ENCODE peak calls at places on chromosomes 3 and 15, in nine cellular contexts. One of them, this sample, is unnamed.

GRCh38 chr3:46667061-46667621 is 26.3 kb downstream of the ALS2CL start:
- DNase-seq in hepatic stellate cell: peak
- DNase-seq in left lung: peak
- DNase-seq in stimulated activated CD4-positive, alpha-beta T cell treated with anti-CD3 and anti-CD28 coated beads, Interleukin-1b, Interleukin-23, amount 100 ng/mL, for 4 hours: no peak
- DNase-seq in activated CD8-positive, alpha-beta memory T cell treated with anti-CD3 and anti-CD28 coated beads for 1 hour: no peak
- DNase-seq in endothelial cell of umbilical vein: no peak
- DNase-seq in activated CD4-positive, alpha-beta memory T cell treated with anti-CD3 and anti-CD28 coated beads for 36 hours: peak
- DNase-seq in endodermal cell: peak
- DNase-seq in kidney tubule cell: no peak
- DNase-seq in this sample: peak

GRCh38 chr3:143360244-143360643 is 240.7 kb downstream of the CHST2 start:
- DNase-seq in endothelial cell of umbilical vein: no peak
- DNase-seq in activated CD4-positive, alpha-beta memory T cell treated with anti-CD3 and anti-CD28 coated beads for 36 hours: no peak
- DNase-seq in stimulated activated CD4-positive, alpha-beta T cell treated with anti-CD3 and anti-CD28 coated beads, Interleukin-1b, Interleukin-23, amount 100 ng/mL, for 4 hours: no peak
- DNase-seq in hepatic stellate cell: no peak
- DNase-seq in activated CD8-positive, alpha-beta memory T cell treated with anti-CD3 and anti-CD28 coated beads for 1 hour: no peak
- DNase-seq in kidney tubule cell: no peak
- DNase-seq in endodermal cell: no peak
- DNase-seq in left lung: no peak
- DNase-seq in this sample: no peak

GRCh38 chr3:31466016-31466415 is 66.7 kb upstream of the STT3B start:
- DNase-seq in left lung: no peak
- DNase-seq in stimulated activated CD4-positive, alpha-beta T cell treated with anti-CD3 and anti-CD28 coated beads, Interleukin-1b, Interleukin-23, amount 100 ng/mL, for 4 hours: no peak
- DNase-seq in activated CD4-positive, alpha-beta memory T cell treated with anti-CD3 and anti-CD28 coated beads for 36 hours: no peak
- DNase-seq in endothelial cell of umbilical vein: no peak
- DNase-seq in hepatic stellate cell: no peak
- DNase-seq in activated CD8-positive, alpha-beta memory T cell treated with anti-CD3 and anti-CD28 coated beads for 1 hour: no peak
- DNase-seq in kidney tubule cell: peak
- DNase-seq in endodermal cell: no peak
- DNase-seq in this sample: no peak

GRCh38 chr3:26622634-26623408 is at the start of gene LRRC3B:
- DNase-seq in endothelial cell of umbilical vein: no peak
- DNase-seq in activated CD4-positive, alpha-beta memory T cell treated with anti-CD3 and anti-CD28 coated beads for 36 hours: no peak
- DNase-seq in kidney tubule cell: peak
- DNase-seq in left lung: peak
- DNase-seq in endodermal cell: peak
- DNase-seq in stimulated activated CD4-positive, alpha-beta T cell treated with anti-CD3 and anti-CD28 coated beads, Interleukin-1b, Interleukin-23, amount 100 ng/mL, for 4 hours: no peak
- DNase-seq in hepatic stellate cell: no peak
- DNase-seq in activated CD8-positive, alpha-beta memory T cell treated with anti-CD3 and anti-CD28 coated beads for 1 hour: no peak
- DNase-seq in this sample: peak

GRCh38 chr15:47756872-47757271 is 39.6 kb downstream of the SEMA6D start:
- DNase-seq in activated CD8-positive, alpha-beta memory T cell treated with anti-CD3 and anti-CD28 coated beads for 1 hour: no peak
- DNase-seq in activated CD4-positive, alpha-beta memory T cell treated with anti-CD3 and anti-CD28 coated beads for 36 hours: no peak
- DNase-seq in endodermal cell: no peak
- DNase-seq in hepatic stellate cell: peak
- DNase-seq in left lung: peak
- DNase-seq in stimulated activated CD4-positive, alpha-beta T cell treated with anti-CD3 and anti-CD28 coated beads, Interleukin-1b, Interleukin-23, amount 100 ng/mL, for 4 hours: no peak
- DNase-seq in kidney tubule cell: peak
- DNase-seq in endothelial cell of umbilical vein: peak
- DNase-seq in this sample: no peak

GRCh38 chr3:119880966-119881365 is 99.1 kb downstream of the NR1I2 start:
- DNase-seq in activated CD4-positive, alpha-beta memory T cell treated with anti-CD3 and anti-CD28 coated beads for 36 hours: no peak
- DNase-seq in stimulated activated CD4-positive, alpha-beta T cell treated with anti-CD3 and anti-CD28 coated beads, Interleukin-1b, Interleukin-23, amount 100 ng/mL, for 4 hours: no peak
- DNase-seq in activated CD8-positive, alpha-beta memory T cell treated with anti-CD3 and anti-CD28 coated beads for 1 hour: no peak
- DNase-seq in endodermal cell: no peak
- DNase-seq in hepatic stellate cell: no peak
- DNase-seq in kidney tubule cell: peak
- DNase-seq in left lung: no peak
- DNase-seq in endothelial cell of umbilical vein: no peak
- DNase-seq in this sample: no peak

GRCh38 chr15:80923668-80924067 is 66.0 kb downstream of the MESD start:
- DNase-seq in kidney tubule cell: peak
- DNase-seq in endodermal cell: no peak
- DNase-seq in stimulated activated CD4-positive, alpha-beta T cell treated with anti-CD3 and anti-CD28 coated beads, Interleukin-1b, Interleukin-23, amount 100 ng/mL, for 4 hours: no peak
- DNase-seq in left lung: no peak
- DNase-seq in activated CD4-positive, alpha-beta memory T cell treated with anti-CD3 and anti-CD28 coated beads for 36 hours: no peak
- DNase-seq in endothelial cell of umbilical vein: no peak
- DNase-seq in activated CD8-positive, alpha-beta memory T cell treated with anti-CD3 and anti-CD28 coated beads for 1 hour: no peak
- DNase-seq in hepatic stellate cell: no peak
- DNase-seq in this sample: no peak

GRCh38 chr3:195039180-195039843 is 231.6 kb downstream of the XXYLT1 start:
- DNase-seq in activated CD8-positive, alpha-beta memory T cell treated with anti-CD3 and anti-CD28 coated beads for 1 hour: no peak
- DNase-seq in hepatic stellate cell: no peak
- DNase-seq in kidney tubule cell: no peak
- DNase-seq in endothelial cell of umbilical vein: no peak
- DNase-seq in activated CD4-positive, alpha-beta memory T cell treated with anti-CD3 and anti-CD28 coated beads for 36 hours: no peak
- DNase-seq in stimulated activated CD4-positive, alpha-beta T cell treated with anti-CD3 and anti-CD28 coated beads, Interleukin-1b, Interleukin-23, amount 100 ng/mL, for 4 hours: no peak
- DNase-seq in endodermal cell: peak
- DNase-seq in left lung: peak
- DNase-seq in this sample: no peak

GRCh38 chr3:65344444-65344843 is 656.6 kb upstream of the ADAMTS9 start:
- DNase-seq in kidney tubule cell: no peak
- DNase-seq in activated CD4-positive, alpha-beta memory T cell treated with anti-CD3 and anti-CD28 coated beads for 36 hours: no peak
- DNase-seq in activated CD8-positive, alpha-beta memory T cell treated with anti-CD3 and anti-CD28 coated beads for 1 hour: no peak
- DNase-seq in hepatic stellate cell: no peak
- DNase-seq in left lung: no peak
- DNase-seq in endodermal cell: peak
- DNase-seq in endothelial cell of umbilical vein: no peak
- DNase-seq in stimulated activated CD4-positive, alpha-beta T cell treated with anti-CD3 and anti-CD28 coated beads, Interleukin-1b, Interleukin-23, amount 100 ng/mL, for 4 hours: no peak
- DNase-seq in this sample: no peak

GRCh38 chr15:83057660-83058376 is 9.2 kb downstream of the BTBD1 start:
- DNase-seq in endothelial cell of umbilical vein: no peak
- DNase-seq in kidney tubule cell: no peak
- DNase-seq in left lung: no peak
- DNase-seq in activated CD8-positive, alpha-beta memory T cell treated with anti-CD3 and anti-CD28 coated beads for 1 hour: no peak
- DNase-seq in stimulated activated CD4-positive, alpha-beta T cell treated with anti-CD3 and anti-CD28 coated beads, Interleukin-1b, Interleukin-23, amount 100 ng/mL, for 4 hours: no peak
- DNase-seq in activated CD4-positive, alpha-beta memory T cell treated with anti-CD3 and anti-CD28 coated beads for 36 hours: no peak
- DNase-seq in hepatic stellate cell: no peak
- DNase-seq in endodermal cell: no peak
- DNase-seq in this sample: no peak

GRCh38 chr3:155312781-155313180 is 19.3 kb upstream of the STRIT1 start:
- DNase-seq in hepatic stellate cell: no peak
- DNase-seq in endothelial cell of umbilical vein: peak
- DNase-seq in left lung: no peak
- DNase-seq in activated CD8-positive, alpha-beta memory T cell treated with anti-CD3 and anti-CD28 coated beads for 1 hour: no peak
- DNase-seq in activated CD4-positive, alpha-beta memory T cell treated with anti-CD3 and anti-CD28 coated beads for 36 hours: no peak
- DNase-seq in kidney tubule cell: no peak
- DNase-seq in endodermal cell: no peak
- DNase-seq in stimulated activated CD4-positive, alpha-beta T cell treated with anti-CD3 and anti-CD28 coated beads, Interleukin-1b, Interleukin-23, amount 100 ng/mL, for 4 hours: no peak
- DNase-seq in this sample: no peak

This sample was measured in lower lobe of right lung.